ENCODE peak calls at places on chromosomes 7 and 10, in seven cellular contexts. J is CD8-positive, alpha-beta T cell; Y is BE2C; K is fibroblast of lung; S is SK-N-SH; C is right atrium auricular region; F is cardiac muscle cell. W is an unnamed sample.

GRCh38 chr7:88614736-88615135 is 144.8 kb upstream of the ZNF804B start:
- DNase-seq in Y (no peak), S (no peak), C (no peak), K (no peak), F (no peak), J (no peak), W (no peak)

GRCh38 chr10:88042162-88043100 is 179.0 kb downstream of the PTEN start:
- DNase-seq in F (peak; percentile 46), C (peak; percentile 81), K (peak; percentile 87), S (peak; percentile 16), J (no peak), Y (peak; percentile 8), W (no peak)

GRCh38 chr10:85620807-85621206 is 745.8 kb downstream of the GRID1 start:
- DNase-seq in K (no peak), Y (no peak), J (no peak), C (peak; percentile 28), S (no peak), F (no peak), W (peak; percentile 56)

GRCh38 chr7:159280008-159280407 is 135.3 kb upstream of the VIPR2 start:
- DNase-seq in F (no peak), Y (no peak), K (no peak), S (no peak), C (no peak), J (no peak), W (no peak)

GRCh38 chr7:7736671-7737070 is 18.3 kb upstream of the RPA3 start:
- DNase-seq in C (no peak), S (no peak), K (no peak), F (no peak), Y (no peak), J (no peak), W (no peak)

GRCh38 chr7:27930910-27931476 is 191.0 kb downstream of the TAX1BP1 start:
- DNase-seq in C (no peak), Y (no peak), S (no peak), J (no peak), F (no peak), K (no peak), W (no peak)

GRCh38 chr10:1280436-1281401 is 224.5 kb downstream of the WDR37 start:
- DNase-seq in Y (no peak), J (no peak), K (no peak), S (no peak), F (no peak), C (peak; percentile 21), W (no peak)

GRCh38 chr7:74479066-74479781 is 25.5 kb downstream of the GTF2IRD1 start:
- DNase-seq in C (no peak), F (no peak), J (no peak), S (peak; percentile 70), K (peak; percentile 61), Y (no peak), W (no peak)

GRCh38 chr10:33047655-33048054 is 89.6 kb upstream of the ITGB1 start:
- DNase-seq in J (no peak), K (no peak), Y (no peak), S (no peak), F (no peak), C (no peak), W (no peak)
- TF ChIP-seq CTCF in J (no peak), K (peak; percentile 11), Y (no peak), S (no peak), F (peak; percentile 17), C (no peak), W (no peak)

GRCh38 chr7:148218603-148219002 is 372.0 kb upstream of the C7orf33 start:
- DNase-seq in C (no peak), K (no peak), S (no peak), Y (no peak), J (no peak), F (no peak), W (no peak)
- H3K4me1 ChIP-seq in C (no peaks in the 10 kb centered on the region), K (no peaks in the 10 kb centered on the region), S (no peaks in the 10 kb centered on the region), Y (no peaks in the 10 kb centered on the region), J (no peaks in the 10 kb centered on the region), F (no peaks in the 10 kb centered on the region), W (no peaks in the 10 kb centered on the region)

DNA sequence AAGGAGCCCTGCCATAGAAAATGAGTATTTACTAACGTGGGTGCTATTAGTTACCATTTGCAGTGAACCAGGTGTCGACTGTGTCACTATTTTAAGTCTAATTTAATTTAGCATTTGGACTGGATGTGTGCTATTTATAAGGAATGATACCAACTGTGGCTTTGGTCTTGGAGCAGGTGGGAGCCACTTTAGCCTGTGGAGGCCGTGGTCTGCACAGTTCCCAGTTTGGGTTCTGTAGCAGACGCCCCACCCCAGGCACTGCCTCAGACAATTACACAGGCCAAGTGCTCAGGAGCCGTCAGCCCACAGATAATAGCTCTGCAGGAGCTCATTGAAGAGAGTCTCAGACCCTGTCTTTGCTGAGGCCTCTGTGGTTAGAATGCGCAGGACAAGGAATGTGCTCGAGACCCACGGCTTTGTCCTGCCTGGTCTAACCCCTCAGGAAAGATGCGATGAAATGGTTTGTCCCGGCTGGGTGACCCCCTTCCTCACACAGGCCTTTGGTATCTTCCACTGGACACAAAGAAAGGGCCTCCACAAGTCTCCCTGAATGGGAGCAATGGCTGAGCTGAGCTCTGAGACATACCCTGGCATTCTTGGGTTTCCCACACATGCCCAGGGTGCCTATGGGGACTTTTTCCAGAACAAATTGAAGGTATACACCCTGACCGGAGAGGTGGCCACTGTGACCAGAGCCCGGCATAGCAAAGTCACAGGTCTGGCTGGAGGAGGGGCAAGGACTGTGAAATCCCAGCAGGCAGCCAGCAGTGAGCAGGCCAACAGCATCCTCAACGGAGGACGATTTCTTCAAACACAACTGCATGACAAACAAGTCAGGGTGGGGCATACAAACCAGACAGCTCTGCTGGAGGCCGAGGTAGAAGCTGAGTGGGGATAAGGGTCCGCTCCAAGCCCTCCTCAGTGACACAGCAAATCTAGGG is 251.2 kb downstream of the ARHGAP12 start:
- DNase-seq in C (no peak), S (no peak), J (no peak), K (peak; percentile 20), F (no peak), Y (no peak), W (no peak)
- H3K4me3 ChIP-seq in C (no peak overlapping the region), S (no peak overlapping the region), J (no peak overlapping the region), K (no peak overlapping the region), F (no peak overlapping the region), Y (no peak overlapping the region), W (no peak overlapping the region)

GRCh38 chr10:90888387-90888786 is 16.6 kb downstream of the RPP30 start:
- DNase-seq in J (no peak), S (no peak), F (no peak), C (no peak), K (no peak), Y (no peak), W (no peak)
- TF ChIP-seq CTCF in J (no peak), S (no peak), F (no peak), C (no peak), K (no peak), Y (no peak), W (no peak)

DNA sequence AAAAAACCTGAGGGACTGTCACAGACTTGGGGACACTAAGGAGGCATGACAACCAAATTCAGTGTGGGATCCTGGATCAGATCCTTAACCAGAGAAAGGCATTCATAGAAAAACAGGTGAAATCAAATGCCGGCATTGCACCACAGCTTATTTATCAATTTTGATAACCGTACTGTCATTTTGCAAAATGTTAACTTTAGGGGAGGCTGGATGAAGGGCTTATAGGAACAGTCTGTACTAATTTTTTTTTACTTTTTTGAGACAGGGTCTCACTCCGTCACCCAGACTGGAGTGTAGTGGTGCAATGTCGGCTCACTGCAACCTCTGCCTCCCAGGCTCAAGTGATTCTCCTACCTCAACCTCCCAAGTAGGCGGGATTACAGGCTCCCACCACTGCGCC is 217.1 kb downstream of the ELMO1 start:
- DNase-seq in F (no peak), K (no peak), C (no peak), S (no peak), J (no peak), Y (no peak), W (no peak)
- H3K4me1 ChIP-seq in F (no peaks in the 10 kb centered on the region), K (no peaks in the 10 kb centered on the region), C (no peaks in the 10 kb centered on the region), S (no peaks in the 10 kb centered on the region), J (no peaks in the 10 kb centered on the region), Y (no peaks in the 10 kb centered on the region), W (no peaks in the 10 kb centered on the region)

DNA sequence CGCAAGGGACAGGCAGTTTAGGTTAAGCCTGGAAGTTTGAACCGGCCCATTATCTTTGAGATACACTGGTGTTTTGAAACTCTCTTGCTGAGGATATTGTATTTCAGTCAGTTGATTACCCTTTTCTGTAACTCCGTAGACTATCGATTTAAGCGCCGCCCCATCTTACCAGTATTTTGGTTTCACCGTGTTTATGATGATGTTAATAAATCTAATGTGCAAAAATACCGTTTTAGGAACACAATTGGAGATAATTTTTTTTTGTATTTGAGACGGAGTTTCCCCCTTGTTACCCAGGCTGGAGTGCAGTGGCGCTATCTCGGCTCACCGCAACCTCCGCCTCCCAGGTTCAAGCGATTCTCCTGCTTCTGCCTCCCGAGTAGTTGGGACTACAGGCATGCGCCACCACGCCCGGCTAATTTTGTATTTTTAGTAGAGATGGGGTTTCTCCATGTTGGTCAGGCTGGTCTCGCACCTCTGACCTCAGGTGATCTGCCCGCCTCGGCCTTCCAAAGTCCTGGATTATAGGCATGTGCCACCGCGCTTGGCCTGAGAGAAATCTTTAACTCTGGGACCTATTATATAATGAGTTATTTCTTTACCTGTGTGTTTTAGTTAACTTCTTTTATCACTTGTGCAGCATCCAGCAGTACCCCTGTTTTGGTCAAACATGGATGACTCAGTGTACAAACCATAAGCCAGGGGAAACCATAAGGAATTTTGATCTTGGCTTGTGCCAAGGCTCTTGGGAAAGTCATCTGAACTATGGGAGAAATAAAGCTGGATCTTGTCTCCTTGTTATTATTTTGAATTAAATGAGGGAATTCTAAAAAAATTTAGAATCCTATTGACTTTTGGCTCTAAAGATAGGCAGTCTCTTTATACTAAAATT is 23.7 kb upstream of the ZRANB1 start:
- DNase-seq in J (peak; percentile 6), Y (no peak), S (no peak), K (peak; percentile 86), C (no peak), F (no peak), W (peak; percentile 85)
- H3K4me3 ChIP-seq in J (peak overlapping the region; percentile 86), Y (peak overlapping the region; percentile 95), S (peak overlapping the region; percentile 92), K (peak overlapping the region; percentile 94), C (peak overlapping the region; percentile 83), F (peak overlapping the region; percentile 45), W (peak overlapping the region; percentile 83)

DNA sequence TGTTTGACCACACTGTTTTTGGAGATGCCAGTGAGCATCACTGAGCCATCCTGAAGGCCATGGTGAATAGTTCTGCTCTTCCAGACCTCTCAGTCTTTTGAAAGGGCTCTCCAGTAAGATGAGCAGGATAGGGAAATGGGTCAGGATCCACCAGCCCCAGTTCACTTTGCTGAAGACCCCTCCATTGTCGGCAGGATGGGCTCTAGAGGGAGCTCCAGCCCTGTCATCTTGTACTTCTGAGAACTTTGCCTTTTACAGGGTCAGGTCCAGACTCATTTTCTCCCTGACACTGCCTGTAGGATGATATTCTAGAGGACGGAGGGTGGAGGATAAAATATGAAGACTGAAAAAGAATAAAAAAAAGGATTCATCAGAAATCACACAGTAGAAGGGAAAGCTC is 13.1 kb downstream of the LHFPL3 start:
- DNase-seq in Y (peak; percentile 64), J (no peak), K (no peak), F (peak; percentile 54), S (peak; percentile 69), C (no peak), W (no peak)
- TF ChIP-seq CTCF in Y (peak; percentile 78), J (no peak), K (no peak), F (no peak), S (peak; percentile 36), C (no peak), W (no peak)

GRCh38 chr10:74079028-74079913 is 71.4 kb downstream of the AP3M1 start:
- DNase-seq in C (no peak), F (no peak), S (no peak), K (peak; percentile 40), J (no peak), Y (no peak), W (no peak)
- H3K4me1 ChIP-seq in C (no peaks in the 10 kb centered on the region), F (peaks cover 14% of the 10 kb centered on the region), S (peaks cover 62% of the 10 kb centered on the region), K (peaks cover 14% of the 10 kb centered on the region), J (peaks cover 4% of the 10 kb centered on the region), Y (peaks cover 7% of the 10 kb centered on the region), W (peaks cover 28% of the 10 kb centered on the region)

GRCh38 chr7:121084748-121085336 is 96.3 kb downstream of the CPED1 start:
- DNase-seq in C (no peak), J (no peak), S (peak; percentile 10), Y (no peak), F (no peak), K (peak; percentile 96), W (no peak)
- H3K4me3 ChIP-seq in C (no peak overlapping the region), J (no peak overlapping the region), S (no peak overlapping the region), Y (no peak overlapping the region), F (no peak overlapping the region), K (peak overlapping the region; percentile 7), W (no peak overlapping the region)

W was measured in vagina.